ENCODE peak calls at places on chromosome 5, in eight cellular contexts. One of them, this sample, is unnamed.
A peak's percentile ranks its signal among the peaks of the same experiment; 100 is the strongest.

GRCh38 chr5:148443998-148444397 is 60.2 kb downstream of the FBXO38 start:
- DNase-seq in fibroblast of lung: peak; percentile 82
- DNase-seq in stimulated activated naive CD8-positive, alpha-beta T cell treated with anti-CD3 and anti-CD28 coated beads, Interleukin-15, Interleukin-2, amounts not matched to agents 100 U/mL and 50 U/mL, for 24 hours: peak; percentile 50
- DNase-seq in T-helper 2 cell: no peak
- DNase-seq in NCI-H69: peak; percentile 76
- DNase-seq in HTR-8/SVneo: peak; percentile 53
- DNase-seq in NCI-H1694 treated with DMSO at 0.1 percent for 48 hours: peak; percentile 49
- DNase-seq in A549: peak; percentile 42
- DNase-seq in this sample: peak; percentile 57

GRCh38 chr5:73418244-73418691 is 30.3 kb downstream of the FOXD1 start:
- DNase-seq in fibroblast of lung: no peak
- DNase-seq in stimulated activated naive CD8-positive, alpha-beta T cell treated with anti-CD3 and anti-CD28 coated beads, Interleukin-15, Interleukin-2, amounts not matched to agents 100 U/mL and 50 U/mL, for 24 hours: no peak
- DNase-seq in T-helper 2 cell: no peak
- DNase-seq in NCI-H69: peak; percentile 27
- DNase-seq in HTR-8/SVneo: no peak
- DNase-seq in NCI-H1694 treated with DMSO at 0.1 percent for 48 hours: no peak
- DNase-seq in A549: no peak
- DNase-seq in this sample: no peak

GRCh38 chr5:148469446-148470062 is 85.8 kb downstream of the FBXO38 start:
- DNase-seq in fibroblast of lung: peak; percentile 89
- DNase-seq in stimulated activated naive CD8-positive, alpha-beta T cell treated with anti-CD3 and anti-CD28 coated beads, Interleukin-15, Interleukin-2, amounts not matched to agents 100 U/mL and 50 U/mL, for 24 hours: no peak
- DNase-seq in T-helper 2 cell: no peak
- DNase-seq in NCI-H69: peak; percentile 90
- DNase-seq in HTR-8/SVneo: no peak
- DNase-seq in NCI-H1694 treated with DMSO at 0.1 percent for 48 hours: no peak
- DNase-seq in A549: no peak
- DNase-seq in this sample: peak; percentile 81

GRCh38 chr5:78615697-78616096 is 32.9 kb downstream of the LHFPL2 start:
- DNase-seq in fibroblast of lung: no peak
- DNase-seq in stimulated activated naive CD8-positive, alpha-beta T cell treated with anti-CD3 and anti-CD28 coated beads, Interleukin-15, Interleukin-2, amounts not matched to agents 100 U/mL and 50 U/mL, for 24 hours: no peak
- DNase-seq in T-helper 2 cell: no peak
- DNase-seq in NCI-H69: no peak
- DNase-seq in HTR-8/SVneo: no peak
- DNase-seq in NCI-H1694 treated with DMSO at 0.1 percent for 48 hours: no peak
- DNase-seq in A549: peak; percentile 29
- DNase-seq in this sample: no peak

GRCh38 chr5:57097526-57097925 is 76.3 kb upstream of the GPBP1 start:
- DNase-seq in fibroblast of lung: no peak
- DNase-seq in stimulated activated naive CD8-positive, alpha-beta T cell treated with anti-CD3 and anti-CD28 coated beads, Interleukin-15, Interleukin-2, amounts not matched to agents 100 U/mL and 50 U/mL, for 24 hours: no peak
- DNase-seq in T-helper 2 cell: no peak
- DNase-seq in NCI-H69: no peak
- DNase-seq in HTR-8/SVneo: no peak
- DNase-seq in NCI-H1694 treated with DMSO at 0.1 percent for 48 hours: no peak
- DNase-seq in A549: no peak
- DNase-seq in this sample: no peak

GRCh38 chr5:32309766-32310165 is 3.0 kb downstream of the MTMR12 start:
- DNase-seq in fibroblast of lung: no peak
- DNase-seq in stimulated activated naive CD8-positive, alpha-beta T cell treated with anti-CD3 and anti-CD28 coated beads, Interleukin-15, Interleukin-2, amounts not matched to agents 100 U/mL and 50 U/mL, for 24 hours: no peak
- DNase-seq in T-helper 2 cell: no peak
- DNase-seq in NCI-H69: no peak
- DNase-seq in HTR-8/SVneo: no peak
- DNase-seq in NCI-H1694 treated with DMSO at 0.1 percent for 48 hours: no peak
- DNase-seq in A549: no peak
- DNase-seq in this sample: no peak

GRCh38 chr5:44681906-44682305 is 126.8 kb upstream of the MRPS30 start:
- DNase-seq in fibroblast of lung: no peak
- DNase-seq in stimulated activated naive CD8-positive, alpha-beta T cell treated with anti-CD3 and anti-CD28 coated beads, Interleukin-15, Interleukin-2, amounts not matched to agents 100 U/mL and 50 U/mL, for 24 hours: no peak
- DNase-seq in T-helper 2 cell: no peak
- DNase-seq in NCI-H69: no peak
- DNase-seq in HTR-8/SVneo: no peak
- DNase-seq in NCI-H1694 treated with DMSO at 0.1 percent for 48 hours: no peak
- DNase-seq in A549: no peak
- DNase-seq in this sample: no peak

GRCh38 chr5:85170183-85170582 is 785.5 kb upstream of the EDIL3 start:
- DNase-seq in fibroblast of lung: no peak
- DNase-seq in stimulated activated naive CD8-positive, alpha-beta T cell treated with anti-CD3 and anti-CD28 coated beads, Interleukin-15, Interleukin-2, amounts not matched to agents 100 U/mL and 50 U/mL, for 24 hours: no peak
- DNase-seq in T-helper 2 cell: no peak
- DNase-seq in NCI-H69: peak; percentile 68
- DNase-seq in HTR-8/SVneo: no peak
- DNase-seq in NCI-H1694 treated with DMSO at 0.1 percent for 48 hours: no peak
- DNase-seq in A549: no peak
- DNase-seq in this sample: no peak

GRCh38 chr5:149271717-149272558 is at the start of gene AFAP1L1:
- DNase-seq in fibroblast of lung: no peak
- DNase-seq in stimulated activated naive CD8-positive, alpha-beta T cell treated with anti-CD3 and anti-CD28 coated beads, Interleukin-15, Interleukin-2, amounts not matched to agents 100 U/mL and 50 U/mL, for 24 hours: peak; percentile 28
- DNase-seq in T-helper 2 cell: no peak
- DNase-seq in NCI-H69: peak; percentile 59
- DNase-seq in HTR-8/SVneo: peak; percentile 53
- DNase-seq in NCI-H1694 treated with DMSO at 0.1 percent for 48 hours: peak; percentile 8
- DNase-seq in A549: peak; percentile 60
- DNase-seq in this sample: no peak

GRCh38 chr5:172418847-172419810 is 35.2 kb downstream of the SH3PXD2B start:
- DNase-seq in fibroblast of lung: no peak
- DNase-seq in stimulated activated naive CD8-positive, alpha-beta T cell treated with anti-CD3 and anti-CD28 coated beads, Interleukin-15, Interleukin-2, amounts not matched to agents 100 U/mL and 50 U/mL, for 24 hours: no peak
- DNase-seq in T-helper 2 cell: no peak
- DNase-seq in NCI-H69: peak; percentile 75
- DNase-seq in HTR-8/SVneo: no peak
- DNase-seq in NCI-H1694 treated with DMSO at 0.1 percent for 48 hours: peak; percentile 78
- DNase-seq in A549: no peak
- DNase-seq in this sample: no peak

GRCh38 chr5:41649659-41650058 is 139.3 kb upstream of the PLCXD3 start:
- DNase-seq in fibroblast of lung: peak; percentile 25
- DNase-seq in stimulated activated naive CD8-positive, alpha-beta T cell treated with anti-CD3 and anti-CD28 coated beads, Interleukin-15, Interleukin-2, amounts not matched to agents 100 U/mL and 50 U/mL, for 24 hours: no peak
- DNase-seq in T-helper 2 cell: no peak
- DNase-seq in NCI-H69: no peak
- DNase-seq in HTR-8/SVneo: no peak
- DNase-seq in NCI-H1694 treated with DMSO at 0.1 percent for 48 hours: no peak
- DNase-seq in A549: no peak
- DNase-seq in this sample: no peak

GRCh38 chr5:179623906-179624741 is 653 bp upstream of the HNRNPH1 start:
- DNase-seq in fibroblast of lung: peak; percentile 85
- DNase-seq in stimulated activated naive CD8-positive, alpha-beta T cell treated with anti-CD3 and anti-CD28 coated beads, Interleukin-15, Interleukin-2, amounts not matched to agents 100 U/mL and 50 U/mL, for 24 hours: peak; percentile 75
- DNase-seq in T-helper 2 cell: peak; percentile 38
- DNase-seq in NCI-H69: peak; percentile 73
- DNase-seq in HTR-8/SVneo: peak; percentile 66
- DNase-seq in NCI-H1694 treated with DMSO at 0.1 percent for 48 hours: no peak
- DNase-seq in A549: no peak
- DNase-seq in this sample: no peak

GRCh38 chr5:36369092-36369737 is 67.5 kb upstream of the RANBP3L start:
- DNase-seq in fibroblast of lung: peak; percentile 47
- DNase-seq in stimulated activated naive CD8-positive, alpha-beta T cell treated with anti-CD3 and anti-CD28 coated beads, Interleukin-15, Interleukin-2, amounts not matched to agents 100 U/mL and 50 U/mL, for 24 hours: no peak
- DNase-seq in T-helper 2 cell: no peak
- DNase-seq in NCI-H69: no peak
- DNase-seq in HTR-8/SVneo: no peak
- DNase-seq in NCI-H1694 treated with DMSO at 0.1 percent for 48 hours: no peak
- DNase-seq in A549: no peak
- DNase-seq in this sample: no peak

GRCh38 chr5:127987354-127988148 is 96.0 kb upstream of the SLC12A2 start:
- DNase-seq in fibroblast of lung: peak; percentile 8
- DNase-seq in stimulated activated naive CD8-positive, alpha-beta T cell treated with anti-CD3 and anti-CD28 coated beads, Interleukin-15, Interleukin-2, amounts not matched to agents 100 U/mL and 50 U/mL, for 24 hours: no peak
- DNase-seq in T-helper 2 cell: no peak
- DNase-seq in NCI-H69: peak; percentile 35
- DNase-seq in HTR-8/SVneo: no peak
- DNase-seq in NCI-H1694 treated with DMSO at 0.1 percent for 48 hours: no peak
- DNase-seq in A549: no peak
- DNase-seq in this sample: no peak

GRCh38 chr5:112923148-112923917 is 1.3 kb upstream of the REEP5 start:
- DNase-seq in fibroblast of lung: no peak
- DNase-seq in stimulated activated naive CD8-positive, alpha-beta T cell treated with anti-CD3 and anti-CD28 coated beads, Interleukin-15, Interleukin-2, amounts not matched to agents 100 U/mL and 50 U/mL, for 24 hours: peak; percentile 19
- DNase-seq in T-helper 2 cell: no peak
- DNase-seq in NCI-H69: peak; percentile 21
- DNase-seq in HTR-8/SVneo: no peak
- DNase-seq in NCI-H1694 treated with DMSO at 0.1 percent for 48 hours: no peak
- DNase-seq in A549: no peak
- DNase-seq in this sample: no peak

GRCh38 chr5:127673401-127673800 is 24.5 kb downstream of the CTXN3 start:
- DNase-seq in fibroblast of lung: no peak
- DNase-seq in stimulated activated naive CD8-positive, alpha-beta T cell treated with anti-CD3 and anti-CD28 coated beads, Interleukin-15, Interleukin-2, amounts not matched to agents 100 U/mL and 50 U/mL, for 24 hours: no peak
- DNase-seq in T-helper 2 cell: no peak
- DNase-seq in NCI-H69: no peak
- DNase-seq in HTR-8/SVneo: no peak
- DNase-seq in NCI-H1694 treated with DMSO at 0.1 percent for 48 hours: no peak
- DNase-seq in A549: no peak
- DNase-seq in this sample: no peak

GRCh38 chr5:116795189-116795588 is 220.6 kb upstream of the SEMA6A start:
- DNase-seq in fibroblast of lung: no peak
- DNase-seq in stimulated activated naive CD8-positive, alpha-beta T cell treated with anti-CD3 and anti-CD28 coated beads, Interleukin-15, Interleukin-2, amounts not matched to agents 100 U/mL and 50 U/mL, for 24 hours: no peak
- DNase-seq in T-helper 2 cell: no peak
- DNase-seq in NCI-H69: no peak
- DNase-seq in HTR-8/SVneo: no peak
- DNase-seq in NCI-H1694 treated with DMSO at 0.1 percent for 48 hours: no peak
- DNase-seq in A549: no peak
- DNase-seq in this sample: no peak

This sample was measured in Panc1.